ENCODE peak calls at places on chromosomes 1 and 21, in ten cellular contexts. One of them, this sample, is unnamed.

GRCh38 chr1:169546087-169546995 is 39.9 kb downstream of the F5 start:
- DNase-seq in left lung: no peak
- DNase-seq in AG09319: peak
- DNase-seq in cardiac muscle cell: peak
- DNase-seq in hepatocyte: peak
- DNase-seq in IMR-90: peak
- DNase-seq in kidney epithelial cell: peak
- DNase-seq in fibroblast of lung: peak
- DNase-seq in Calu3: peak
- DNase-seq in lower leg skin: peak
- DNase-seq in this sample: no peak

GRCh38 chr1:150513275-150513885 is 2.2 kb upstream of the FALEC start:
- DNase-seq in left lung: no peak
- DNase-seq in fibroblast of lung: no peak
- DNase-seq in IMR-90: no peak
- DNase-seq in hepatocyte: no peak
- DNase-seq in AG09319: no peak
- DNase-seq in kidney epithelial cell: no peak
- DNase-seq in lower leg skin: no peak
- DNase-seq in Calu3: no peak
- DNase-seq in cardiac muscle cell: no peak
- DNase-seq in this sample: no peak

GRCh38 chr1:243706563-243706962 is 143.5 kb downstream of the AKT3 start:
- DNase-seq in lower leg skin: no peak
- DNase-seq in cardiac muscle cell: no peak
- DNase-seq in fibroblast of lung: no peak
- DNase-seq in left lung: no peak
- DNase-seq in kidney epithelial cell: no peak
- DNase-seq in IMR-90: no peak
- DNase-seq in hepatocyte: no peak
- DNase-seq in AG09319: no peak
- DNase-seq in Calu3: no peak
- DNase-seq in this sample: no peak

GRCh38 chr1:47555307-47555706 is 117.5 kb downstream of the FOXD2 start:
- DNase-seq in hepatocyte: peak
- DNase-seq in lower leg skin: no peak
- DNase-seq in Calu3: peak
- DNase-seq in left lung: peak
- DNase-seq in fibroblast of lung: no peak
- DNase-seq in kidney epithelial cell: no peak
- DNase-seq in cardiac muscle cell: no peak
- DNase-seq in AG09319: no peak
- DNase-seq in IMR-90: no peak
- DNase-seq in this sample: no peak

GRCh38 chr1:29785554-29785953 is 549.2 kb downstream of the PTPRU start:
- DNase-seq in kidney epithelial cell: no peak
- DNase-seq in lower leg skin: peak
- DNase-seq in fibroblast of lung: no peak
- DNase-seq in Calu3: no peak
- DNase-seq in IMR-90: no peak
- DNase-seq in AG09319: no peak
- DNase-seq in cardiac muscle cell: no peak
- DNase-seq in left lung: no peak
- DNase-seq in hepatocyte: no peak
- DNase-seq in this sample: no peak

GRCh38 chr1:191290441-191290840 is 812.8 kb upstream of the BRINP3 start:
- DNase-seq in cardiac muscle cell: no peak
- DNase-seq in kidney epithelial cell: peak
- DNase-seq in Calu3: no peak
- DNase-seq in lower leg skin: no peak
- DNase-seq in left lung: no peak
- DNase-seq in AG09319: no peak
- DNase-seq in hepatocyte: peak
- DNase-seq in IMR-90: no peak
- DNase-seq in fibroblast of lung: no peak
- DNase-seq in this sample: no peak

GRCh38 chr21:42731264-42732032 is 78.0 kb downstream of the PDE9A start:
- DNase-seq in left lung: no peak
- DNase-seq in IMR-90: no peak
- DNase-seq in AG09319: no peak
- DNase-seq in cardiac muscle cell: no peak
- DNase-seq in Calu3: peak
- DNase-seq in kidney epithelial cell: no peak
- DNase-seq in hepatocyte: peak
- DNase-seq in fibroblast of lung: no peak
- DNase-seq in lower leg skin: no peak
- DNase-seq in this sample: no peak

GRCh38 chr1:84060781-84061180 is 61.8 kb upstream of the TTLL7 start:
- DNase-seq in AG09319: no peak
- DNase-seq in Calu3: no peak
- DNase-seq in fibroblast of lung: no peak
- DNase-seq in hepatocyte: no peak
- DNase-seq in lower leg skin: no peak
- DNase-seq in left lung: no peak
- DNase-seq in kidney epithelial cell: no peak
- DNase-seq in cardiac muscle cell: no peak
- DNase-seq in IMR-90: no peak
- DNase-seq in this sample: no peak

GRCh38 chr21:21387891-21388290 is 389.7 kb downstream of the NCAM2 start:
- DNase-seq in hepatocyte: no peak
- DNase-seq in AG09319: no peak
- DNase-seq in lower leg skin: no peak
- DNase-seq in Calu3: no peak
- DNase-seq in kidney epithelial cell: no peak
- DNase-seq in IMR-90: no peak
- DNase-seq in cardiac muscle cell: no peak
- DNase-seq in fibroblast of lung: no peak
- DNase-seq in left lung: no peak
- DNase-seq in this sample: no peak

GRCh38 chr1:202189919-202190715 is 3.5 kb upstream of the LGR6 start:
- DNase-seq in IMR-90: peak
- DNase-seq in AG09319: no peak
- DNase-seq in lower leg skin: no peak
- DNase-seq in Calu3: peak
- DNase-seq in cardiac muscle cell: no peak
- DNase-seq in fibroblast of lung: no peak
- DNase-seq in kidney epithelial cell: no peak
- DNase-seq in hepatocyte: peak
- DNase-seq in left lung: no peak
- DNase-seq in this sample: no peak

GRCh38 chr1:54857741-54858665 is 29.0 kb downstream of the DHCR24 start:
- DNase-seq in cardiac muscle cell: peak
- DNase-seq in AG09319: peak
- DNase-seq in left lung: no peak
- DNase-seq in lower leg skin: no peak
- DNase-seq in IMR-90: peak
- DNase-seq in Calu3: peak
- DNase-seq in hepatocyte: peak
- DNase-seq in kidney epithelial cell: peak
- DNase-seq in fibroblast of lung: peak
- DNase-seq in this sample: no peak

GRCh38 chr1:64203420-64203819 is at the start of gene UBE2U:
- DNase-seq in Calu3: no peak
- DNase-seq in lower leg skin: no peak
- DNase-seq in fibroblast of lung: no peak
- DNase-seq in left lung: no peak
- DNase-seq in hepatocyte: no peak
- DNase-seq in cardiac muscle cell: no peak
- DNase-seq in kidney epithelial cell: no peak
- DNase-seq in AG09319: no peak
- DNase-seq in IMR-90: no peak
- DNase-seq in this sample: no peak

GRCh38 chr1:160779662-160780397 is 16.1 kb upstream of the LY9 start:
- DNase-seq in cardiac muscle cell: peak
- DNase-seq in AG09319: no peak
- DNase-seq in hepatocyte: peak
- DNase-seq in kidney epithelial cell: no peak
- DNase-seq in fibroblast of lung: no peak
- DNase-seq in lower leg skin: no peak
- DNase-seq in Calu3: peak
- DNase-seq in IMR-90: no peak
- DNase-seq in left lung: no peak
- DNase-seq in this sample: no peak
- TF ChIP-seq CTCF in cardiac muscle cell: peak
- TF ChIP-seq CTCF in AG09319: no peak
- TF ChIP-seq CTCF in hepatocyte: peak
- TF ChIP-seq CTCF in kidney epithelial cell: peak
- TF ChIP-seq CTCF in fibroblast of lung: no peak
- TF ChIP-seq CTCF in lower leg skin: no peak
- TF ChIP-seq CTCF in Calu3: peak
- TF ChIP-seq CTCF in IMR-90: peak
- TF ChIP-seq CTCF in left lung: peak
- TF ChIP-seq CTCF in this sample: peak

GRCh38 chr21:27480841-27481261 is 514.0 kb upstream of the ADAMTS5 start:
- DNase-seq in hepatocyte: no peak
- DNase-seq in Calu3: peak
- DNase-seq in AG09319: peak
- DNase-seq in lower leg skin: no peak
- DNase-seq in left lung: no peak
- DNase-seq in IMR-90: peak
- DNase-seq in cardiac muscle cell: peak
- DNase-seq in kidney epithelial cell: peak
- DNase-seq in fibroblast of lung: peak
- DNase-seq in this sample: no peak

GRCh38 chr21:27475363-27475955 is 508.6 kb upstream of the ADAMTS5 start:
- DNase-seq in kidney epithelial cell: no peak
- DNase-seq in Calu3: no peak
- DNase-seq in AG09319: no peak
- DNase-seq in cardiac muscle cell: no peak
- DNase-seq in fibroblast of lung: peak
- DNase-seq in lower leg skin: no peak
- DNase-seq in IMR-90: no peak
- DNase-seq in left lung: no peak
- DNase-seq in hepatocyte: no peak
- DNase-seq in this sample: no peak

GRCh38 chr21:27477321-27477720 is 510.4 kb upstream of the ADAMTS5 start:
- DNase-seq in Calu3: no peak
- DNase-seq in AG09319: peak
- DNase-seq in cardiac muscle cell: no peak
- DNase-seq in fibroblast of lung: no peak
- DNase-seq in hepatocyte: no peak
- DNase-seq in lower leg skin: no peak
- DNase-seq in IMR-90: peak
- DNase-seq in kidney epithelial cell: no peak
- DNase-seq in left lung: no peak
- DNase-seq in this sample: no peak

DNA sequence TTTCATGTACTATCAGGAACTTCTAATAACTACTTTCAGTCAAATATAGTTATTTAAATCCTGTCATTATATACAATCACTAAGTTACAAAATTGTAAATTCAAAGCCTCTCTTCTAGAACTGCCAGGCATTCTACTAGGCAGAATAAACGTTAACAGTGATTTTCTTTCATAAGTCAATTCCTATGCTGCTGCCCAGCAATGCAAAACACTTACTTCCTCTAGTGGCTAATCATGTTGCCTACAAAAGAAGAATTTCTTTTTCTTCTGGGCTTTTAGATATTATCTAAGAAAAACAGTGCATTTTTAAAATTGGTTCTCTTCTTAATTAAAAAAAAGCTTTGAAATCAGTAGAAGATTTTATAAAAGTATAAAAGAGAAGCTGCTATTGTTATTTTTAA is 509.8 kb upstream of the ADAMTS5 start:
- DNase-seq in IMR-90: peak
- DNase-seq in left lung: no peak
- DNase-seq in Calu3: no peak
- DNase-seq in fibroblast of lung: peak
- DNase-seq in AG09319: peak
- DNase-seq in kidney epithelial cell: peak
- DNase-seq in hepatocyte: peak
- DNase-seq in cardiac muscle cell: peak
- DNase-seq in lower leg skin: no peak
- DNase-seq in this sample: no peak
- TF ChIP-seq CTCF in IMR-90: peak
- TF ChIP-seq CTCF in left lung: peak
- TF ChIP-seq CTCF in Calu3: no peak
- TF ChIP-seq CTCF in fibroblast of lung: peak
- TF ChIP-seq CTCF in AG09319: peak
- TF ChIP-seq CTCF in kidney epithelial cell: peak
- TF ChIP-seq CTCF in hepatocyte: peak
- TF ChIP-seq CTCF in cardiac muscle cell: peak
- TF ChIP-seq CTCF in lower leg skin: no peak
- TF ChIP-seq CTCF in this sample: peak

GRCh38 chr1:206963740-206964139 is 6.5 kb downstream of the FCAMR start:
- DNase-seq in hepatocyte: no peak
- DNase-seq in kidney epithelial cell: no peak
- DNase-seq in lower leg skin: no peak
- DNase-seq in fibroblast of lung: no peak
- DNase-seq in cardiac muscle cell: no peak
- DNase-seq in AG09319: no peak
- DNase-seq in left lung: no peak
- DNase-seq in Calu3: no peak
- DNase-seq in IMR-90: no peak
- DNase-seq in this sample: no peak
- TF ChIP-seq CTCF in hepatocyte: no peak
- TF ChIP-seq CTCF in kidney epithelial cell: no peak
- TF ChIP-seq CTCF in lower leg skin: no peak
- TF ChIP-seq CTCF in fibroblast of lung: no peak
- TF ChIP-seq CTCF in cardiac muscle cell: no peak
- TF ChIP-seq CTCF in AG09319: no peak
- TF ChIP-seq CTCF in left lung: no peak
- TF ChIP-seq CTCF in Calu3: no peak
- TF ChIP-seq CTCF in IMR-90: no peak
- TF ChIP-seq CTCF in this sample: no peak

GRCh38 chr1:52268372-52268771 is 97.6 kb downstream of the CC2D1B start:
- DNase-seq in AG09319: no peak
- DNase-seq in fibroblast of lung: peak
- DNase-seq in Calu3: no peak
- DNase-seq in left lung: peak
- DNase-seq in lower leg skin: no peak
- DNase-seq in hepatocyte: no peak
- DNase-seq in IMR-90: peak
- DNase-seq in cardiac muscle cell: peak
- DNase-seq in kidney epithelial cell: no peak
- DNase-seq in this sample: no peak

GRCh38 chr1:52259886-52260285 is 106.1 kb downstream of the CC2D1B start:
- DNase-seq in lower leg skin: no peak
- DNase-seq in Calu3: no peak
- DNase-seq in IMR-90: peak
- DNase-seq in hepatocyte: no peak
- DNase-seq in AG09319: no peak
- DNase-seq in fibroblast of lung: no peak
- DNase-seq in kidney epithelial cell: no peak
- DNase-seq in cardiac muscle cell: no peak
- DNase-seq in left lung: no peak
- DNase-seq in this sample: no peak

GRCh38 chr1:52263153-52263910 is 102.7 kb downstream of the CC2D1B start:
- DNase-seq in cardiac muscle cell: no peak
- DNase-seq in AG09319: no peak
- DNase-seq in lower leg skin: no peak
- DNase-seq in hepatocyte: no peak
- DNase-seq in IMR-90: peak
- DNase-seq in left lung: no peak
- DNase-seq in fibroblast of lung: no peak
- DNase-seq in kidney epithelial cell: no peak
- DNase-seq in Calu3: no peak
- DNase-seq in this sample: no peak

GRCh38 chr1:52266507-52266906 is 99.5 kb downstream of the CC2D1B start:
- DNase-seq in IMR-90: no peak
- DNase-seq in fibroblast of lung: no peak
- DNase-seq in left lung: no peak
- DNase-seq in lower leg skin: no peak
- DNase-seq in cardiac muscle cell: no peak
- DNase-seq in hepatocyte: no peak
- DNase-seq in Calu3: no peak
- DNase-seq in AG09319: no peak
- DNase-seq in kidney epithelial cell: no peak
- DNase-seq in this sample: no peak

GRCh38 chr1:52264530-52265115 is 101.4 kb downstream of the CC2D1B start:
- DNase-seq in AG09319: no peak
- DNase-seq in IMR-90: no peak
- DNase-seq in kidney epithelial cell: no peak
- DNase-seq in left lung: no peak
- DNase-seq in Calu3: no peak
- DNase-seq in fibroblast of lung: peak
- DNase-seq in hepatocyte: no peak
- DNase-seq in lower leg skin: no peak
- DNase-seq in cardiac muscle cell: peak
- DNase-seq in this sample: no peak
- TF ChIP-seq CTCF in AG09319: peak
- TF ChIP-seq CTCF in IMR-90: no peak
- TF ChIP-seq CTCF in kidney epithelial cell: no peak
- TF ChIP-seq CTCF in left lung: no peak
- TF ChIP-seq CTCF in Calu3: no peak
- TF ChIP-seq CTCF in fibroblast of lung: no peak
- TF ChIP-seq CTCF in hepatocyte: peak
- TF ChIP-seq CTCF in lower leg skin: no peak
- TF ChIP-seq CTCF in cardiac muscle cell: no peak
- TF ChIP-seq CTCF in this sample: no peak